ENCODE peak calls at places on chromosomes 6 and 20, in four cellular contexts. W, G, R and A are unnamed samples.
A peak's percentile ranks its signal among the peaks of the same experiment; 100 is the strongest.

GRCh38 chr20:64224344-64225165 is 31.0 kb upstream of the PCMTD2 start:
- DNase-seq in W (no peak), G (no peak), R (no peak), A (no peak)

GRCh38 chr6:143743256-143744166 is 65.7 kb downstream of the PHACTR2 start:
- DNase-seq in W (no peak), G (peak; percentile 82), R (no peak), A (peak; percentile 60)

GRCh38 chr6:5590187-5590586 is 328.9 kb downstream of the FARS2 start:
- DNase-seq in W (no peak), G (no peak), R (no peak), A (no peak)

GRCh38 chr6:99032396-99032795 is 84.7 kb upstream of the FBXL4 start:
- DNase-seq in W (no peak), G (no peak), R (no peak), A (no peak)

GRCh38 chr6:6595025-6595424 is 6.5 kb downstream of the LY86 start:
- DNase-seq in W (no peak), G (no peak), R (no peak), A (no peak)

GRCh38 chr6:13425971-13426931 is 61.1 kb downstream of the GFOD1 start:
- DNase-seq in W (no peak), G (no peak), R (peak; percentile 42), A (no peak)

GRCh38 chr6:5979650-5980427 is 26.9 kb downstream of the NRN1 start:
- DNase-seq in W (no peak), G (no peak), R (no peak), A (no peak)

GRCh38 chr6:148524509-148524908 is 181.9 kb downstream of the SASH1 start:
- DNase-seq in W (no peak), G (no peak), R (no peak), A (no peak)

GRCh38 chr6:75284285-75285155 is at the start of gene TMEM30A:
- DNase-seq in W (peak; percentile 99), G (peak; percentile 98), R (peak; percentile 100), A (peak; percentile 92)

DNA sequence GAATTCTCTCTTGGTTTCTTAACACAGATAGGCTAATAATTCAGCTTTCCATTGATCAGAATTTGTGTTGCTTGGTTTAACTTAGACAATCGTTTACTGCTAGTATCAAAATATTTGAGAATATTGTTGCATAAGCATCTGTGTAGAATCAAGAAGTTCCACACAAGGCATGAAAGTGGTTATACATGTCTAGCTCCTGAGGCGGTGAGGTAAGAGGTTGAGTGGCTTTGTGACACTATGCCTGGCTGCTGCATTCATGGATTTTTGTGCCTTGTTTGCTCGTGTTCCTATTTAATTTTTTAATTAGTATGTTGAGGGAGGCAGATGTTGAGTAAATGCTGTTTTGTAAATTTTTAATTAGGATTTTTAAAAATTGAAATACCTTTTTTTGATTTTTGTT is 10.2 kb downstream of the PKIB start:
- DNase-seq in W (no peak), G (no peak), R (no peak), A (no peak)
- TF ChIP-seq SP1 in W (no peak), G (no peak), R (no peak), A (no peak)

DNA sequence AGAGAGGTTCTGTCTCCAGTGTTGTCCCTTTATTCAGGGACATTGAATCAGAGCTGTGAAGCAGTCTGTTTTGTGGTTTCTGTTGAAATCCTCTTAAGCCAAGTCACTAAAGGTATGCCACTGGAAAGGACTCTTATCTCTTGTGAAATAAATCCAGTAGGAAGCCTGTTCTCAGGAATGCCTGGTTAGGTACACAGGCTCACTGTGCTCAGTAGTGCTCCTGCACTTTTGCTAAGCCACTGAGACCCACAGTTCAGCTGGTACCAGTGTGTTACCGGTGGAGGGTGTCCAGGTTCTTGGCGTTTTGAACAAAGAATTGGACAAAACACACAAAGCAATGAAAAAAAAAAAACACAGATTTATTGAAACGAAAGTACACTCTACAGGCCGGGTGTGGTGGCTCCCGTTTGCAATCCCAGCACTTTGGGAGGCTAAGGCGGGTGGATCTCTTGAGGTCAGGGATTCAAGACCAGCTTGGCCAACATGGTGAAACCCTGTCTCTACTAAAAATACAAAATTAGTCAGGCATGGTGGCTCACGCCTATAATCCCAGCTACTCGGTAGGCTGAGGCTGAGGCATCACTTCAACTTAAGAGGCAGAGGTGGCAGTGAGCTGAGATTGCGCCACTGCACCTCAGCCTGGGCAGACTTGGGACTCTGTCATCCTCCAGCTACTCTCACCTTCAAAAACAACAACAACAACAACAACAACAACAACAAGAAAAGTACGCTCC is 186.1 kb downstream of the JARID2 start:
- DNase-seq in W (no peak), G (peak; percentile 97), R (no peak), A (no peak)
- TF ChIP-seq FOXK2 in W (no peak), G (no peak), R (no peak), A (no peak)

GRCh38 chr6:141658721-141659120 is 474.0 kb upstream of the GJE1 start:
- DNase-seq in W (no peak), G (no peak), R (no peak), A (no peak)

GRCh38 chr6:141657812-141658211 is 474.9 kb upstream of the GJE1 start:
- DNase-seq in W (no peak), G (no peak), R (no peak), A (no peak)

GRCh38 chr6:141659582-141659981 is 473.1 kb upstream of the GJE1 start:
- DNase-seq in W (no peak), G (no peak), R (no peak), A (no peak)

GRCh38 chr6:141653590-141653989 is 479.1 kb upstream of the GJE1 start:
- DNase-seq in W (peak; percentile 3), G (no peak), R (no peak), A (no peak)
- TF ChIP-seq SP1 in W (no peak), G (no peak), R (no peak), A (no peak)

GRCh38 chr20:14142964-14143627 is 147.8 kb downstream of the MACROD2 start:
- DNase-seq in W (no peak), G (no peak), R (no peak), A (no peak)
- TF ChIP-seq FOXK2 in W (no peak), G (no peak), R (no peak), A (no peak)

DNA sequence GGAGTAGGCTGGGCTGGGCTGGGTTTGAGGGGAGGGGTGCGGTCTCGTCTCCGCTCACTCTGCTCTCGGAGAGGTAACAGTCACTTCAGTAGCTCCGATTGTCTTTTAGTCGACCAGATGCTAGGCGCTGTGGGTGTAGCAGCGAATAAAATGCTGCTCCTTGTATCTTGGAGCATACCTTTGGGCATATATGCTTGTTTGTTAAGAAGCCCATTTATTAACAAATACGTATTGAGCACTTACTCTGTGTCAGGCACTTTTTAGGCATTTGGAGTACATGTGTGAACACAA is 548 bp downstream of the ACTR5 start:
- DNase-seq in W (peak; percentile 68), G (no peak), R (no peak), A (no peak)
- TF ChIP-seq SP1 in W (no peak), G (no peak), R (no peak), A (no peak)

GRCh38 chr6:2651536-2651935 is 99.2 kb downstream of the MYLK4 start:
- DNase-seq in W (no peak), G (no peak), R (no peak), A (no peak)

GRCh38 chr6:2651966-2652365 is 98.8 kb downstream of the MYLK4 start:
- DNase-seq in W (no peak), G (no peak), R (no peak), A (no peak)

GRCh38 chr6:2656460-2657064 is 94.2 kb downstream of the MYLK4 start:
- DNase-seq in W (no peak), G (no peak), R (no peak), A (no peak)

GRCh38 chr6:2655844-2656433 is 94.8 kb downstream of the MYLK4 start:
- DNase-seq in W (no peak), G (no peak), R (no peak), A (no peak)

GRCh38 chr6:2653369-2654032 is 97.2 kb downstream of the MYLK4 start:
- DNase-seq in W (no peak), G (no peak), R (no peak), A (no peak)
- TF ChIP-seq FOXK2 in W (no peak), G (no peak), R (no peak), A (no peak)

DNA sequence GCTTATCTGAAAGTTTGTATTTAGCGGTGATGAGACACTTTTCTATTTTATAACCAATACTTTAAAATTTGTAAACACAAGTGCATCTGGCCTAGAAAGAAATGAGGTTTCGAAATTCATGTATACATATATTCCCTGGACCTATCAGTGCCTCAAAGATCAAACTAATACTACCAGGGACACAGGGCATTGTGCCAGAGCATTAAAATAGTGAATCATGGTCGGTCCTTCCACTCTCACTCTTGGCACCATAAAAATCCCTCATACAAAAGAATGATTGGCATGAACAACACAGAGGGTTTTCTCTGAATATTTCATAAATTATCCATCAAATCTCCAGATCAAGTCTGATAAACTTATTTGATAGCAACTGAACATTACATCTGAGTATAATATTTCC is 62.0 kb downstream of the MMUT start:
- DNase-seq in W (no peak), G (no peak), R (no peak), A (no peak)
- TF ChIP-seq SP1 in W (no peak), G (no peak), R (no peak), A (no peak)

GRCh38 chr6:158408552-158409130 is 96.4 kb downstream of the TULP4 start:
- DNase-seq in W (peak; percentile 15), G (no peak), R (no peak), A (no peak)
- TF ChIP-seq FOXK2 in W (no peak), G (no peak), R (no peak), A (no peak)

GRCh38 chr6:106145741-106146227 is 59.6 kb downstream of the PRDM1 start:
- DNase-seq in W (no peak), G (no peak), R (peak; percentile 66), A (no peak)
- TF ChIP-seq SP1 in W (no peak), G (no peak), R (no peak), A (no peak)